ENCODE peak calls at places on chromosomes 7 and 10, in six cellular contexts. K is activated T-cell treated with anti-CD3 and anti-CD28 coated beads, Interleukin-2, amount 50 U/mL, for 24 hours; Y is astrocyte of the spinal cord; H is A673; J is PC-9; U is body of pancreas. A is an unnamed sample.

GRCh38 chr10:16854623-16855022 is 37.4 kb upstream of the RSU1 start:
- DNase-seq in K (no peak), Y (no peak), H (peak), J (peak), U (no peak), A (no peak)

GRCh38 chr7:45048748-45049147 is 40.0 kb downstream of the NACAD start:
- DNase-seq in K (peak), Y (no peak), H (no peak), J (peak), U (no peak), A (no peak)

GRCh38 chr10:87721781-87722180 is 62.1 kb downstream of the PAPSS2 start:
- DNase-seq in K (no peak), Y (no peak), H (no peak), J (no peak), U (no peak), A (no peak)

GRCh38 chr7:97390915-97391593 is 273.6 kb downstream of the SDHAF3 start:
- DNase-seq in K (no peak), Y (no peak), H (no peak), J (no peak), U (no peak), A (no peak)

GRCh38 chr10:59079386-59080226 is 96.8 kb upstream of the PHYHIPL start:
- DNase-seq in K (no peak), Y (peak), H (no peak), J (peak), U (peak), A (no peak)

GRCh38 chr7:122199171-122199570 is 55.1 kb upstream of the AASS start:
- DNase-seq in K (no peak), Y (no peak), H (no peak), J (no peak), U (peak), A (no peak)

GRCh38 chr7:37095122-37095521 is 353.5 kb downstream of the ELMO1 start:
- DNase-seq in K (no peak), Y (no peak), H (no peak), J (no peak), U (no peak), A (no peak)

GRCh38 chr10:35876248-35876647 is 234.2 kb upstream of the FZD8 start:
- DNase-seq in K (no peak), Y (no peak), H (no peak), J (no peak), U (no peak), A (no peak)

GRCh38 chr10:46216003-46216634 is 70.7 kb upstream of the ANTXRL start:
- DNase-seq in K (no peak), Y (no peak), H (no peak), J (no peak), U (no peak), A (no peak)

GRCh38 chr10:34916368-34916767 is 101.3 kb upstream of the PARD3 start:
- DNase-seq in K (no peak), Y (peak), H (no peak), J (no peak), U (no peak), A (no peak)

GRCh38 chr7:50914460-50914859 is 131.8 kb upstream of the GRB10 start:
- DNase-seq in K (no peak), Y (no peak), H (no peak), J (peak), U (no peak), A (no peak)

GRCh38 chr10:13690281-13690825 is 103.6 kb downstream of the PRPF18 start:
- DNase-seq in K (no peak), Y (peak), H (peak), J (peak), U (no peak), A (no peak)

GRCh38 chr10:123562387-123562786 is 103.8 kb upstream of the GPR26 start:
- DNase-seq in K (no peak), Y (no peak), H (no peak), J (no peak), U (no peak), A (no peak)

GRCh38 chr10:119735451-119735850 is 9.6 kb downstream of the INPP5F start:
- DNase-seq in K (no peak), Y (no peak), H (no peak), J (no peak), U (no peak), A (no peak)

GRCh38 chr7:24763303-24763901 is 6.1 kb upstream of the GSDME start:
- DNase-seq in K (no peak), Y (no peak), H (no peak), J (no peak), U (no peak), A (no peak)

GRCh38 chr10:77746313-77746712 is 108.7 kb upstream of the KCNMA1 start:
- DNase-seq in K (no peak), Y (peak), H (no peak), J (no peak), U (no peak), A (no peak)

GRCh38 chr7:68783671-68784070 is 814.6 kb upstream of the AUTS2 start:
- DNase-seq in K (no peak), Y (no peak), H (no peak), J (peak), U (no peak), A (no peak)

GRCh38 chr7:2710256-2710655 is 22.3 kb downstream of the AMZ1 start:
- DNase-seq in K (peak), Y (no peak), H (no peak), J (no peak), U (no peak), A (peak)

GRCh38 chr10:58473966-58474365 is 38.7 kb upstream of the BICC1 start:
- DNase-seq in K (no peak), Y (peak), H (no peak), J (no peak), U (no peak), A (no peak)

GRCh38 chr10:72009430-72010081 is 45.4 kb downstream of the CHST3 start:
- DNase-seq in K (no peak), Y (peak), H (peak), J (no peak), U (peak), A (no peak)

GRCh38 chr10:32417906-32418547 is 27.9 kb upstream of the CCDC7 start:
- DNase-seq in K (no peak), Y (peak), H (no peak), J (no peak), U (peak), A (no peak)

GRCh38 chr7:129535896-129536295 is 33.6 kb downstream of the SMKR1 start:
- DNase-seq in K (no peak), Y (no peak), H (no peak), J (no peak), U (no peak), A (no peak)

GRCh38 chr10:121526801-121527221 is 71.4 kb downstream of the FGFR2 start:
- DNase-seq in K (no peak), Y (no peak), H (no peak), J (no peak), U (no peak), A (no peak)

GRCh38 chr10:126384269-126384873 is 3.9 kb downstream of the ADAM12 start:
- DNase-seq in K (no peak), Y (peak), H (no peak), J (no peak), U (no peak), A (no peak)

GRCh38 chr7:31029251-31029650 is 22.9 kb upstream of the ADCYAP1R1 start:
- DNase-seq in K (no peak), Y (no peak), H (no peak), J (no peak), U (no peak), A (no peak)

GRCh38 chr7:138875794-138876193 is 77.8 kb upstream of the ATP6V0A4 start:
- DNase-seq in K (peak), Y (peak), H (no peak), J (peak), U (no peak), A (peak)

GRCh38 chr10:77820349-77820748 is 106.2 kb downstream of the DLG5 start:
- DNase-seq in K (no peak), Y (no peak), H (no peak), J (no peak), U (no peak), A (no peak)

GRCh38 chr10:18159596-18159995 is 19.4 kb downstream of the CACNB2 start:
- DNase-seq in K (no peak), Y (no peak), H (peak), J (no peak), U (no peak), A (no peak)

GRCh38 chr10:42990721-42991441 is 86.0 kb upstream of the RET start:
- DNase-seq in K (peak), Y (no peak), H (no peak), J (no peak), U (no peak), A (no peak)

GRCh38 chr7:33444501-33444900 is 315.1 kb downstream of the BBS9 start:
- DNase-seq in K (no peak), Y (peak), H (peak), J (no peak), U (peak), A (no peak)

GRCh38 chr7:15309891-15310290 is 251.9 kb downstream of the AGMO start:
- DNase-seq in K (no peak), Y (no peak), H (no peak), J (no peak), U (no peak), A (no peak)

GRCh38 chr7:64643567-64643966 is 22.4 kb upstream of the ZNF107 start:
- DNase-seq in K (no peak), Y (no peak), H (no peak), J (no peak), U (no peak), A (no peak)

GRCh38 chr7:34153680-34154270 is 248.4 kb downstream of the BMPER start:
- DNase-seq in K (no peak), Y (no peak), H (no peak), J (no peak), U (no peak), A (no peak)

GRCh38 chr10:11336703-11337102 is 274.7 kb downstream of the USP6NL start:
- DNase-seq in K (no peak), Y (no peak), H (no peak), J (no peak), U (no peak), A (no peak)

GRCh38 chr7:98866765-98867164 is 3.0 kb downstream of the TMEM130 start:
- DNase-seq in K (no peak), Y (no peak), H (no peak), J (no peak), U (no peak), A (no peak)

GRCh38 chr7:47759056-47759706 is 177.3 kb upstream of the TNS3 start:
- DNase-seq in K (no peak), Y (no peak), H (no peak), J (no peak), U (no peak), A (no peak)

GRCh38 chr7:85160223-85160622 is 26.6 kb downstream of the SEMA3D start:
- DNase-seq in K (no peak), Y (peak), H (no peak), J (no peak), U (no peak), A (no peak)

GRCh38 chr10:100654835-100655759 is 90.3 kb upstream of the PAX2 start:
- DNase-seq in K (peak), Y (no peak), H (peak), J (no peak), U (no peak), A (no peak)